ENCODE peak calls at places on chromosomes 5 and 9, in five cellular contexts. V, K, N, Y and A are unnamed samples. For H3K36me3, the result is how much of the 10 kb centered on the place peaks cover.

GRCh38 chr9:95488971-95489370 is 27.8 kb downstream of the PTCH1 start:
- DNase-seq in K (no peak), N (no peak), Y (no peak), V (no peak), A (no peak)

GRCh38 chr9:2469681-2470141 is 151.9 kb upstream of the VLDLR start:
- DNase-seq in N (peak), V (peak), Y (no peak), K (no peak), A (peak)

GRCh38 chr9:133526721-133527321 is 2.1 kb upstream of the MYMK start:
- DNase-seq in Y (no peak), V (peak), N (no peak), K (no peak), A (peak)

GRCh38 chr5:154446183-154447073 is 631 bp downstream of the SAP30L start:
- DNase-seq in V (peak), K (peak), Y (peak), N (peak), A (peak)

GRCh38 chr9:35110327-35110758 is 5.3 kb downstream of the ATOSB start:
- DNase-seq in Y (peak), N (peak), K (peak), V (no peak), A (no peak)

GRCh38 chr5:1132570-1132969 is 20.7 kb upstream of the SLC12A7 start:
- DNase-seq in N (no peak), K (no peak), V (no peak), Y (no peak), A (no peak)

GRCh38 chr9:138038244-138038671 is 160.7 kb downstream of the CACNA1B start:
- DNase-seq in N (no peak), V (no peak), K (no peak), Y (no peak), A (peak)

GRCh38 chr5:10682801-10683525 is 78.1 kb downstream of the DAP start:
- DNase-seq in V (no peak), K (peak), Y (no peak), N (no peak), A (no peak)

GRCh38 chr9:123642291-123643278 is 286.6 kb downstream of the CRB2 start:
- DNase-seq in Y (peak), K (no peak), V (no peak), N (peak), A (peak)

GRCh38 chr5:1926071-1926440 is 43.3 kb upstream of the IRX4 start:
- DNase-seq in K (no peak), N (no peak), Y (no peak), V (no peak), A (no peak)

GRCh38 chr5:159096555-159097460 is 2.9 kb downstream of the EBF1 start:
- DNase-seq in K (no peak), V (peak), N (no peak), Y (no peak), A (no peak)

GRCh38 chr5:95940758-95941682 is 20.6 kb downstream of the ELL2 start:
- DNase-seq in K (no peak), V (peak), Y (peak), N (no peak), A (no peak)

GRCh38 chr9:76414656-76415055 is 20.4 kb upstream of the RFK start:
- DNase-seq in V (no peak), Y (no peak), K (no peak), N (peak), A (no peak)

GRCh38 chr5:7392401-7393024 is 3.4 kb upstream of the ADCY2 start:
- DNase-seq in V (peak), N (peak), K (no peak), Y (no peak), A (no peak)

GRCh38 chr5:35091734-35092133 is 44.0 kb upstream of the AGXT2 start:
- DNase-seq in N (no peak), Y (no peak), V (no peak), K (no peak), A (no peak)

GRCh38 chr5:16690243-16690839 is 73.5 kb upstream of the RETREG1 start:
- DNase-seq in N (peak), V (peak), Y (peak), K (no peak), A (peak)

GRCh38 chr5:150172563-150172962 is 6.0 kb downstream of the CDX1 start:
- DNase-seq in K (no peak), V (no peak), Y (no peak), N (no peak), A (no peak)

GRCh38 chr9:133813749-133814585 is 75.8 kb upstream of the SARDH start:
- DNase-seq in V (no peak), K (no peak), N (peak), Y (no peak), A (peak)

GRCh38 chr5:152218694-152219093 is 186.4 kb downstream of the NMUR2 start:
- DNase-seq in N (no peak), V (no peak), Y (no peak), K (no peak), A (no peak)

GRCh38 chr9:83937861-83938455 is 16.7 kb upstream of the KIF27 start:
- DNase-seq in Y (peak), K (no peak), V (peak), N (peak), A (peak)

GRCh38 chr9:68778635-68779034 is 73.6 kb downstream of the PIP5K1B start:
- DNase-seq in Y (no peak), V (no peak), N (no peak), K (no peak), A (no peak)

GRCh38 chr5:65037845-65038815 is 269.4 kb downstream of the CWC27 start:
- DNase-seq in V (peak), K (no peak), N (no peak), Y (no peak), A (peak)

GRCh38 chr5:96579711-96580110 is 82.5 kb upstream of the CAST start:
- DNase-seq in K (no peak), N (no peak), V (no peak), Y (no peak), A (no peak)

GRCh38 chr5:59025734-59026133 is 442.9 kb downstream of the RAB3C start:
- DNase-seq in N (no peak), V (no peak), Y (no peak), K (no peak), A (no peak)

GRCh38 chr5:36054646-36055045 is 12.0 kb downstream of the UGT3A2 start:
- DNase-seq in Y (no peak), K (no peak), V (no peak), N (no peak), A (no peak)

GRCh38 chr5:167820266-167820988 is 471.0 kb upstream of the WWC1 start:
- DNase-seq in Y (no peak), V (no peak), K (no peak), N (no peak), A (no peak)

GRCh38 chr5:14872070-14872989 is 752 bp upstream of the ANKH start:
- DNase-seq in Y (peak), N (peak), V (peak), K (no peak), A (peak)

GRCh38 chr5:124628721-124629596 is 117.5 kb downstream of the ZNF608 start:
- DNase-seq in K (peak), Y (peak), N (peak), V (no peak), A (no peak)

DNA sequence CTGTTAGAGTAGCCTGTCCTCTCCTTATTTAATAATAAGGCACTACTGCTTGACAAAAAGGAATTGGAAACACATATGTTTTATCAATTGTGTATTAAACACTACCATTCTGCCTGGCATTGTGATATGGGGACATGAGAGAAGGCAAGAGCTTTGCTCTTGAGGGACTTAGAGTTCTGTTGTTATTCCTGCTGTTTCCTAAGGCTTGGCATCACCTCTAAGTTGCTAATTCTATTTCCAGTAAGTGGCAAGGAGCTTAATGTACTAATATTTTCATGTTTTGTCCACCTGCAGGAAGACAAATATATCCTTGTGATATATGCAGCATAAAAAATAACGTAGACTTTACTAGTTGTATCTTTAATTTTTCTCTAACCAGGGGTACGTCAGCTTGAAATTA is 12.6 kb downstream of the HMGCR start:
- DNase-seq in N (no peak), V (no peak), Y (no peak), K (no peak), A (no peak)
- H3K36me3 ChIP-seq in N (under half), V (half or more), Y (half or more), K (half or more), A (half or more)

GRCh38 chr5:60687927-60688720 is 11.8 kb downstream of the DEPDC1B start:
- DNase-seq in K (no peak), Y (peak), V (peak), N (peak), A (peak)
- TF ChIP-seq CTCF in K (peak), Y (peak), V (peak), N (peak), A (peak)

DNA sequence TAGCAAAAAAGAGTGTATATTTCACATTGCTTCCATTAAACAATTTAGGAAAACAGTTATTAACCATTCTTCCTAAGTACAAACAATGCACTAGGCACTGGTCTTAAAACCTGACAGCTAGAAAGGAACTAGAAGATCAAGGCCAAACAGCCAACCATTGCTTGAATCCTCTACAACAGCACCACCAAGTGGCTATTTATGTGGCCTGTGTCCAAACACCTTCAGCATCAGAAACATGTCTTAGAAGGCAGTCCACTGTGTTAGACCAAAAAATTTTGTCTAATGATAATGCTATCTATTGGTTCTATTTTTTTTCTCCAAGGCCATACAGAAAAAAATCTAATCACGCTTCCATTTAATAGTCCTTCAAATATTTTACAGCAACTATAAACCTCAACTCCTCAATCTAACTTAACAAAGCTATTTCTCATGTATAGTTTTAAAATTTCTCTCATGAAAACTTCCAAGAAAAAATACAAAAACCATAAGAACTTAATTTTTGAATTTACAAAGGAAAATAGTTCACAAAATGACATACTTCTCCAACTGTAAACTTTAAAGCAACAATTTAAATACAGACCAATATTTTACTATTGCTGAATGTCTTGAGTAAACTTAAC is 36.1 kb downstream of the CAAP1 start:
- DNase-seq in V (peak), Y (peak), K (no peak), N (peak), A (peak)
- H3K36me3 ChIP-seq in V (under half), Y (under half), K (half or more), N (under half), A (under half)

GRCh38 chr9:77789891-77790290 is 141.8 kb upstream of the GNA14 start:
- DNase-seq in K (no peak), N (no peak), Y (no peak), V (no peak), A (no peak)

GRCh38 chr9:77793909-77794308 is 145.8 kb upstream of the GNA14 start:
- DNase-seq in Y (no peak), N (peak), K (no peak), V (no peak), A (no peak)
- TF ChIP-seq CTCF in Y (peak), N (no peak), K (no peak), V (no peak), A (no peak)

DNA sequence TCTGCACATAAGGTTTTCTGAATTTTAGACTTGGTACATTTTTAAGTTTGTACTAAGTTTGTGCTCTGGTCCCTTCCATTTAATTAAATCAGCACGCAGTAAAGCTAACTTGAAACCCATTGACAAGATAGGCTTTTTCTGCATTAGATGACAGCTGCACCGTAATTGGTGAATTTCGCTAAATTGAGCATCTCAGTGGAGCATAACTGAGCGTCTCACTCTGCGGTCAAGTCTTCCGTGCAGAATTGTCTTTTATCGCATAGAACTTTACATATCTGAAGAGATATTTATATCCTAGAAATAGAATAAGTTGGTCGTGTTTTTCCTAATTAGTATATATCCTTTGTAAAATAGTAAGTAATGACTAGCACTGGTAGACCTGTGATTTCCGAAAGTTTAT is 4.1 kb downstream of the SUB1 start:
- DNase-seq in N (no peak), K (no peak), V (no peak), Y (no peak), A (no peak)
- H3K36me3 ChIP-seq in N (under half), K (half or more), V (under half), Y (under half), A (half or more)

GRCh38 chr5:69492391-69493234 is at the start of gene OCLN:
- DNase-seq in N (no peak), K (peak), Y (no peak), V (peak), A (peak)
- TF ChIP-seq CTCF in N (no peak), K (peak), Y (no peak), V (no peak), A (no peak)

GRCh38 chr9:116701940-116702642 is 15.0 kb downstream of the TRIM32 start:
- DNase-seq in Y (no peak), K (no peak), V (no peak), N (no peak), A (no peak)

GRCh38 chr9:116697887-116698286 is 10.8 kb downstream of the TRIM32 start:
- DNase-seq in K (no peak), N (no peak), Y (no peak), V (no peak), A (no peak)

GRCh38 chr9:116700882-116701836 is 14.1 kb downstream of the TRIM32 start:
- DNase-seq in V (no peak), Y (no peak), K (no peak), N (no peak), A (no peak)

GRCh38 chr9:116697341-116697740 is 10.2 kb downstream of the TRIM32 start:
- DNase-seq in K (no peak), N (peak), Y (no peak), V (no peak), A (no peak)

DNA sequence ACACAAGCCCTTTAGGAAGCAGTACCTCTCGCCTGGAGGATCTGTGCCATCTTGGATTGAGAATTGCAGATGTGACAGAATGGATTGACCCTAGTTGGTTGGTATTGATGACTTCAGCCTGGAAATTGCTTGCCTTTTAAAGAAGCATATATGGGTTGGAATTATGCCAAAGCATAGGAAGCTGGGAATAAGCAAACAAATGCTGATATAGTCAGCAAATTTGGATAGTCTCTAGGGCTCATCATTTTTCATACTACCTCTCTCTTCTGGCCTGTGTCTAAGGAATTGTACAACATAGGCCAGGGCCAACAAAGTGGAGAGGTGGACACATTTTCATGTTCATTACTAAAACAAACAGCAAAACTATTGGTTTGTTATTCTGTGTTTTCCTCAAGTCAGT is 13.2 kb downstream of the TRIM32 start:
- DNase-seq in N (no peak), V (no peak), K (no peak), Y (no peak), A (no peak)
- H3K36me3 ChIP-seq in N (under half), V (under half), K (under half), Y (under half), A (half or more)

GRCh38 chr5:71576241-71576640 is 10.9 kb upstream of the MCCC2 start:
- DNase-seq in V (no peak), N (no peak), Y (no peak), K (no peak), A (no peak)

GRCh38 chr5:71569748-71570509 is 17.2 kb upstream of the MCCC2 start:
- DNase-seq in V (no peak), N (no peak), Y (no peak), K (no peak), A (no peak)

GRCh38 chr5:71573611-71574010 is 13.5 kb upstream of the MCCC2 start:
- DNase-seq in V (no peak), K (no peak), N (no peak), Y (no peak), A (no peak)
- TF ChIP-seq CTCF in V (no peak), K (no peak), N (no peak), Y (no peak), A (no peak)